ENCODE peak calls at places on chromosomes 11 and 22, in six cellular contexts. A is foreskin fibroblast, N is fibroblast of pulmonary artery, X is IMR-90, O is HFF-Myc, Q is esophagus muscularis mucosa. M is an unnamed sample.

GRCh38 chr11:134532921-134533421 is 120.9 kb upstream of the B3GAT1 start:
- DNase-seq in A (no peak), N (no peak), X (no peak), O (no peak), Q (no peak), M (no peak)

GRCh38 chr22:28358244-28358777 is 321.3 kb downstream of the TTC28 start:
- DNase-seq in A (no peak), N (no peak), X (no peak), O (no peak), Q (no peak), M (no peak)

GRCh38 chr22:31345331-31346254 is 553 bp downstream of the PATZ1 start:
- DNase-seq in A (peak; percentile 88), N (peak; percentile 84), X (peak; percentile 83), O (no peak), Q (no peak), M (peak; percentile 68)

GRCh38 chr22:45292675-45293402 is 8.1 kb downstream of the UPK3A start:
- DNase-seq in A (no peak), N (no peak), X (no peak), O (no peak), Q (no peak), M (no peak)

GRCh38 chr22:20206709-20207215 is 55.9 kb upstream of the CCDC188 start:
- DNase-seq in A (no peak), N (peak; percentile 8), X (peak; percentile 22), O (no peak), Q (no peak), M (no peak)

GRCh38 chr11:40302669-40303068 is 1156.8 kb downstream of the LRRC4C start:
- DNase-seq in A (peak; percentile 9), N (peak; percentile 74), X (peak; percentile 46), O (no peak), Q (no peak), M (peak; percentile 78)

GRCh38 chr11:101362643-101363042 is 221.2 kb downstream of the TRPC6 start:
- DNase-seq in A (no peak), N (no peak), X (no peak), O (no peak), Q (no peak), M (no peak)

GRCh38 chr11:68255526-68255925 is 16.2 kb downstream of the C11orf24 start:
- DNase-seq in A (no peak), N (no peak), X (no peak), O (no peak), Q (no peak), M (no peak)

GRCh38 chr11:36057372-36058045 is 113.6 kb downstream of the LDLRAD3 start:
- DNase-seq in A (no peak), N (peak; percentile 99), X (no peak), O (no peak), Q (no peak), M (no peak)

GRCh38 chr22:48900327-48900597 is 927.4 kb downstream of the BRD1 start:
- DNase-seq in A (no peak), N (no peak), X (no peak), O (no peak), Q (no peak), M (no peak)

GRCh38 chr22:47029244-47030001 is 267.0 kb downstream of the TBC1D22A start:
- DNase-seq in A (no peak), N (no peak), X (no peak), O (no peak), Q (no peak), M (no peak)

GRCh38 chr11:126519653-126520573 is 164.4 kb downstream of the ST3GAL4 start:
- DNase-seq in A (no peak), N (no peak), X (no peak), O (no peak), Q (no peak), M (no peak)

GRCh38 chr22:21775061-21775460 is 39.5 kb upstream of the YPEL1 start:
- DNase-seq in A (peak; percentile 38), N (peak; percentile 35), X (peak; percentile 61), O (peak; percentile 15), Q (no peak), M (no peak)

GRCh38 chr11:123903932-123904331 is 2.0 kb downstream of the OR8D4 start:
- DNase-seq in A (no peak), N (no peak), X (no peak), O (no peak), Q (no peak), M (no peak)

GRCh38 chr11:46348986-46349401 is 1.7 kb downstream of the DGKZ start:
- DNase-seq in A (no peak), N (no peak), X (no peak), O (no peak), Q (no peak), M (no peak)

GRCh38 chr22:49595465-49596078 is 232.1 kb downstream of the BRD1 start:
- DNase-seq in A (no peak), N (no peak), X (no peak), O (no peak), Q (no peak), M (no peak)

GRCh38 chr22:44329179-44329796 is 16.5 kb upstream of the SHISAL1 start:
- DNase-seq in A (no peak), N (no peak), X (peak; percentile 27), O (no peak), Q (no peak), M (no peak)

GRCh38 chr22:32106930-32107329 is 52.2 kb downstream of the C22orf42 start:
- DNase-seq in A (no peak), N (peak; percentile 18), X (no peak), O (no peak), Q (peak; percentile 37), M (peak; percentile 5)

GRCh38 chr22:33894515-33894914 is 25.8 kb downstream of the LARGE1 start:
- DNase-seq in A (no peak), N (no peak), X (no peak), O (no peak), Q (no peak), M (no peak)

GRCh38 chr11:2689551-2690260 is 10.1 kb downstream of the KCNQ1OT1 start:
- DNase-seq in A (no peak), N (no peak), X (no peak), O (no peak), Q (no peak), M (no peak)

GRCh38 chr22:21797444-21798221 is 62.0 kb upstream of the YPEL1 start:
- DNase-seq in A (peak; percentile 49), N (peak; percentile 56), X (peak; percentile 31), O (no peak), Q (no peak), M (no peak)

GRCh38 chr11:125338886-125339811 is 156.9 kb downstream of the FEZ1 start:
- DNase-seq in A (no peak), N (peak; percentile 63), X (no peak), O (no peak), Q (no peak), M (peak; percentile 56)

GRCh38 chr22:22768885-22769284 is 118.7 kb upstream of the IGLL5 start:
- DNase-seq in A (no peak), N (no peak), X (no peak), O (no peak), Q (no peak), M (no peak)

GRCh38 chr22:49377306-49377705 is 450.4 kb downstream of the BRD1 start:
- DNase-seq in A (no peak), N (no peak), X (no peak), O (no peak), Q (no peak), M (no peak)

GRCh38 chr22:27507935-27508504 is 293.5 kb downstream of the MN1 start:
- DNase-seq in A (no peak), N (no peak), X (peak; percentile 66), O (no peak), Q (no peak), M (no peak)

GRCh38 chr11:92881940-92882339 is 87.5 kb upstream of the MTNR1B start:
- DNase-seq in A (no peak), N (no peak), X (no peak), O (no peak), Q (no peak), M (no peak)

GRCh38 chr11:130908770-130909625 is 7.3 kb downstream of the SNX19 start:
- DNase-seq in A (peak; percentile 66), N (peak; percentile 81), X (peak; percentile 91), O (no peak), Q (peak; percentile 31), M (peak; percentile 64)

GRCh38 chr11:13160302-13160701 is 117.3 kb upstream of the BMAL1 start:
- DNase-seq in A (no peak), N (no peak), X (no peak), O (no peak), Q (no peak), M (no peak)

GRCh38 chr11:31816467-31817053 is 5.4 kb upstream of the PAX6 start:
- DNase-seq in A (no peak), N (no peak), X (no peak), O (no peak), Q (no peak), M (no peak)
- H3K4me3 ChIP-seq in A (no peak overlapping the region), N (no peak overlapping the region), X (no peak overlapping the region), O (no peak overlapping the region), Q (peak overlapping the region; percentile 31), M (peak overlapping the region; percentile 89)

GRCh38 chr22:34993548-34993947 is 72.4 kb upstream of the ISX start:
- DNase-seq in A (no peak), N (no peak), X (no peak), O (no peak), Q (no peak), M (no peak)
- TF ChIP-seq CTCF in A (no peak), N (no peak), X (no peak), O (no peak), Q (no peak), M (no peak)

DNA sequence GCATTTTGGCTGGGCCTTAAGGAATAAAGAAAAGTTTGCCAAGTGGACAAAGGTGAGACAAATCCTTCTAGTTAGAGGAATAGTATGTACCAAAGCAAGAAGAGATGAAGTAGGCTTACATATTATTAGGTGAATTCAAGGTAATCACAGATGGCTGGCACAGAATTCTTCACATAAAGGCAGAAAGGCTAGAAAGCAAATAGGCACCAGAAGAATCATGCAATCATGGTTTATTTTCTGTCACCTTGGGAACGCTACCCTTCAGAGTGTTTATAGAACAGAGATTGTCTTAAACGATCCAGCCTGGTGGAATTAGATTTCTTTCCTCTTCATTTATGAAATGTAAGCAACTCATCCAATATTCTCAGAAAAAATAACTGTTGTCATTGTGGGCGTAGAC is 48.9 kb upstream of the CSNK2A3 start:
- DNase-seq in A (no peak), N (no peak), X (no peak), O (no peak), Q (no peak), M (no peak)
- H3K4me3 ChIP-seq in A (no peak overlapping the region), N (no peak overlapping the region), X (no peak overlapping the region), O (no peak overlapping the region), Q (no peak overlapping the region), M (no peak overlapping the region)

DNA sequence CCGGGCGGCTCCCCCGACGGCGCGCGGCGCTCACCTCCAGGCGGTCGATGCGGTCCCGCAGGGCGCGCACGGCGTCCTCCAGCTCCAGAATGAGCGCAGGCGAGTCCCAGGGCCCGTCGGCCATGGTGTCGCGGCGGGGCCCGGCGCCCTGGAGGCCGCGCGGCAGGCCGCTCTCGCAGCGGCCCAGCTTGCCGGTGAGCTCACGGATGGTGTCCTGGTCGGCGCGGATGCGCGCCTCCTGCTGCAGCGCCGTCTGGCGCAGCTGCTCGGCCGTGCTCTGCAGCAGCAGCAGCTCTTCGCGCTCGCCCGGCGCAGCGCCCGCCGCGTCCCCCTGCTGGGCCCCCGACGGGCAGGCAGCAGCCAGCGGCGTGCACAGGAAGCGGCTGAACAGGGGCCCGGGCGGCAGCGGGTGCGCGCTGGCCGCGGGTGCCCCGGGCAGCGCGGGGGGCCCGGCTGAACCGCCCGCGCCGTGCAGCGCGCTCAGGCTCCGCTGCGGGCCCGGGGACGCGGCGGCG is 570 bp downstream of the NPTXR start:
- DNase-seq in A (peak; percentile 77), N (peak; percentile 81), X (peak; percentile 81), O (no peak), Q (no peak), M (no peak)
- TF ChIP-seq CTCF in A (peak; percentile 19), N (peak; percentile 23), X (peak; percentile 45), O (no peak), Q (peak; percentile 26), M (peak; percentile 13)